ENCODE peak calls at places on chromosomes 16 and 17, in eight cellular contexts. M, H, N, E, X, P, C and V are unnamed samples.

GRCh38 chr17:68595496-68595895 is 5.7 kb downstream of the FAM20A start:
- DNase-seq in H (peak; percentile 67), M (no peak), N (no peak), E (no peak), C (peak; percentile 43), X (no peak), P (no peak), V (peak; percentile 32)

GRCh38 chr16:69195371-69196029 is 8.5 kb downstream of the SNTB2 start:
- DNase-seq in P (no peak), C (no peak), M (no peak), H (no peak), X (no peak), N (no peak), E (no peak), V (no peak)

GRCh38 chr16:86396318-86396882 is 113.9 kb upstream of the FOXF1 start:
- DNase-seq in E (no peak), M (no peak), H (no peak), C (no peak), P (no peak), N (no peak), X (peak; percentile 96), V (peak; percentile 36)

GRCh38 chr17:58318065-58318481 is 10.5 kb downstream of the TSPOAP1 start:
- DNase-seq in M (no peak), X (no peak), C (no peak), N (peak; percentile 41), P (no peak), E (no peak), H (no peak), V (peak; percentile 8)

GRCh38 chr16:89013692-89014455 is 36.9 kb upstream of the CBFA2T3 start:
- DNase-seq in X (no peak), H (no peak), E (no peak), C (peak; percentile 7), N (peak; percentile 28), P (no peak), M (no peak), V (no peak)

GRCh38 chr16:31354394-31355291 is at the start of gene ITGAX:
- DNase-seq in H (peak; percentile 53), N (peak; percentile 65), C (peak; percentile 53), E (peak; percentile 32), P (no peak), X (peak; percentile 20), M (peak; percentile 49), V (peak; percentile 25)

GRCh38 chr17:16449121-16449570 is 33.8 kb downstream of the TRPV2 start:
- DNase-seq in P (no peak), C (no peak), E (no peak), N (no peak), X (peak; percentile 74), H (no peak), M (no peak), V (no peak)

GRCh38 chr16:19804538-19805323 is 79.9 kb downstream of the GPRC5B start:
- DNase-seq in N (peak; percentile 70), M (no peak), E (no peak), X (no peak), P (no peak), H (peak; percentile 43), C (peak; percentile 50), V (no peak)

GRCh38 chr16:65202461-65202860 is 80.6 kb upstream of the CDH11 start:
- DNase-seq in M (no peak), C (no peak), P (no peak), E (no peak), X (peak; percentile 79), N (no peak), H (no peak), V (no peak)

GRCh38 chr17:28133562-28133970 is 91.1 kb downstream of the NLK start:
- DNase-seq in N (no peak), X (peak; percentile 89), M (peak; percentile 6), H (no peak), C (no peak), E (no peak), P (no peak), V (no peak)

GRCh38 chr16:51698647-51699046 is 547.6 kb upstream of the SALL1 start:
- DNase-seq in N (no peak), H (no peak), M (no peak), X (no peak), P (no peak), C (no peak), E (no peak), V (no peak)

GRCh38 chr17:82407255-82407654 is 10.9 kb upstream of the HEXD start:
- DNase-seq in H (no peak), X (peak; percentile 13), P (no peak), N (no peak), C (peak; percentile 48), M (peak; percentile 33), E (no peak), V (no peak)

GRCh38 chr16:28834349-28834748 is 11.6 kb downstream of the ATXN2L start:
- DNase-seq in P (no peak), N (no peak), H (no peak), E (no peak), X (no peak), C (no peak), M (no peak), V (no peak)

GRCh38 chr17:30243568-30243967 is 8.1 kb upstream of the SLC6A4 start:
- DNase-seq in X (no peak), C (no peak), E (no peak), M (no peak), P (no peak), N (no peak), H (no peak), V (no peak)

GRCh38 chr16:22206847-22207714 is 1.0 kb downstream of the EEF2K start:
- DNase-seq in N (peak; percentile 73), E (peak; percentile 40), H (peak; percentile 75), P (peak; percentile 79), M (peak; percentile 37), C (peak; percentile 90), X (peak; percentile 57), V (peak; percentile 74)

GRCh38 chr16:89951509-89951908 is 3.0 kb downstream of the DEF8 start:
- DNase-seq in N (no peak), H (no peak), X (no peak), E (no peak), C (no peak), M (no peak), P (no peak), V (no peak)

GRCh38 chr17:27762527-27763305 is 37.6 kb downstream of the NOS2 start:
- DNase-seq in P (no peak), H (no peak), E (no peak), X (peak; percentile 37), N (peak; percentile 92), M (peak; percentile 48), C (no peak), V (no peak)

GRCh38 chr17:18190629-18191028 is 7.0 kb downstream of the ALKBH5 start:
- DNase-seq in M (no peak), C (no peak), N (no peak), E (no peak), H (no peak), X (no peak), P (no peak), V (no peak)
- H3K4me1 ChIP-seq in M (peaks cover 55% of the 10 kb centered on the region), C (peaks cover 88% of the 10 kb centered on the region), N (no peaks in the 10 kb centered on the region), E (peaks cover 73% of the 10 kb centered on the region), H (peaks cover 62% of the 10 kb centered on the region), X (peaks cover 34% of the 10 kb centered on the region), P (peaks cover 23% of the 10 kb centered on the region), V (peaks cover 12% of the 10 kb centered on the region)

DNA sequence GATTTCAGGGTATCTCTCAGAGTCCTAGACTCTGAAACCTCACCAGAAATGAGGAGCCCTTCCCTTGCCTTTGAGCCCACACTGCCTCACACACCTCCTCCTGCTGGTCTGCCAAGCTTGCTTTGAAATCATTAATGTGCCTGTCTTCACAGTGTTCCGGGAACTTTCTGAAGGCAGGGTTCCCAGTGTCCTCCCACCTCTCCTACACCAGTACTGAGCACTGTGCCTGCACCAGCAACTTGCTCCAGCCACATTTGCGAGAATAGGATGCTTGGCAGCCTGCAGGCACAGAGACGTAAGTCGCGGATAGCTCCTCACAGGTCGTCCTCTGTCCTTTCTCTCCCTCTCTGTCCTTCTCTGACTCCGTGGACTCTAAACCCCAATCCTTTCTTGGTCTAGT is 408.4 kb upstream of the EEF2KMT start:
- DNase-seq in C (no peak), E (no peak), X (no peak), P (no peak), H (no peak), N (no peak), M (no peak), V (no peak)
- H3K9me3 ChIP-seq in C (no peaks in the 10 kb centered on the region), E (no peaks in the 10 kb centered on the region), X (peaks cover 50% of the 10 kb centered on the region), P (no peaks in the 10 kb centered on the region), H (no peaks in the 10 kb centered on the region), N (no peaks in the 10 kb centered on the region), M (no peaks in the 10 kb centered on the region), V (no peaks in the 10 kb centered on the region)

GRCh38 chr17:17963066-17963465 is 9.1 kb downstream of the TOM1L2 start:
- DNase-seq in M (no peak), E (no peak), N (no peak), C (no peak), X (no peak), P (no peak), H (no peak), V (no peak)
- H3K4me1 ChIP-seq in M (peaks cover 29% of the 10 kb centered on the region), E (peaks cover 42% of the 10 kb centered on the region), N (peaks cover 25% of the 10 kb centered on the region), C (peaks cover 59% of the 10 kb centered on the region), X (peaks cover 19% of the 10 kb centered on the region), P (peaks cover 14% of the 10 kb centered on the region), H (peaks cover 33% of the 10 kb centered on the region), V (peaks cover 11% of the 10 kb centered on the region)

GRCh38 chr16:3389663-3390338 is 11.0 kb downstream of the ZSCAN32 start:
- DNase-seq in P (no peak), N (no peak), E (no peak), C (no peak), X (no peak), H (no peak), M (no peak), V (no peak)

GRCh38 chr16:3383045-3383448 is 17.8 kb downstream of the ZSCAN32 start:
- DNase-seq in E (no peak), X (no peak), M (peak; percentile 19), C (no peak), P (no peak), H (no peak), N (no peak), V (no peak)

GRCh38 chr16:3388325-3388724 is 12.5 kb downstream of the ZSCAN32 start:
- DNase-seq in E (no peak), H (no peak), N (no peak), C (no peak), X (no peak), M (no peak), P (no peak), V (no peak)
- H3K9me3 ChIP-seq in E (peaks cover 34% of the 10 kb centered on the region), H (peaks cover under 1% of the 10 kb centered on the region), N (peaks cover 45% of the 10 kb centered on the region), C (peaks cover 85% of the 10 kb centered on the region), X (peaks cover 63% of the 10 kb centered on the region), M (peaks cover 83% of the 10 kb centered on the region), P (peaks cover 62% of the 10 kb centered on the region), V (no peaks in the 10 kb centered on the region)

GRCh38 chr17:50023520-50023919 is 28.5 kb upstream of the DLX3 start:
- DNase-seq in C (no peak), M (no peak), N (no peak), P (no peak), H (no peak), X (no peak), E (no peak), V (no peak)
- H3K4me1 ChIP-seq in C (peaks cover 6% of the 10 kb centered on the region), M (peaks cover 24% of the 10 kb centered on the region), N (no peaks in the 10 kb centered on the region), P (no peaks in the 10 kb centered on the region), H (peaks cover 7% of the 10 kb centered on the region), X (peaks cover 19% of the 10 kb centered on the region), E (peaks cover 8% of the 10 kb centered on the region), V (no peaks in the 10 kb centered on the region)